ENCODE peak calls at places on chromosomes 11 and 22, in nine cellular contexts. One of them, this sample, is unnamed.

GRCh38 chr22:22892096-22893052 is 4.8 kb downstream of the IGLL5 start:
- DNase-seq in SK-N-SH: no peak
- DNase-seq in endothelial cell of umbilical vein: no peak
- DNase-seq in NB4: no peak
- DNase-seq in A549: no peak
- DNase-seq in WTC11: no peak
- DNase-seq in GM12878: no peak
- DNase-seq in H1: no peak
- DNase-seq in K562: no peak
- DNase-seq in this sample: no peak

GRCh38 chr11:12668166-12668565 is 6.1 kb upstream of the TEAD1 start:
- DNase-seq in SK-N-SH: no peak
- DNase-seq in endothelial cell of umbilical vein: no peak
- DNase-seq in NB4: no peak
- DNase-seq in A549: no peak
- DNase-seq in WTC11: no peak
- DNase-seq in GM12878: no peak
- DNase-seq in H1: no peak
- DNase-seq in K562: no peak
- DNase-seq in this sample: no peak

GRCh38 chr11:7673724-7674434 is 579 bp upstream of the CYB5R2 start:
- DNase-seq in SK-N-SH: peak
- DNase-seq in endothelial cell of umbilical vein: no peak
- DNase-seq in NB4: no peak
- DNase-seq in A549: no peak
- DNase-seq in WTC11: peak
- DNase-seq in GM12878: no peak
- DNase-seq in H1: no peak
- DNase-seq in K562: peak
- DNase-seq in this sample: peak

GRCh38 chr11:116427903-116428637 is 344.7 kb downstream of the BUD13 start:
- DNase-seq in SK-N-SH: peak
- DNase-seq in endothelial cell of umbilical vein: peak
- DNase-seq in NB4: no peak
- DNase-seq in A549: no peak
- DNase-seq in WTC11: no peak
- DNase-seq in GM12878: no peak
- DNase-seq in H1: no peak
- DNase-seq in K562: no peak
- DNase-seq in this sample: no peak

GRCh38 chr11:77407613-77408012 is 66.3 kb downstream of the PAK1 start:
- DNase-seq in SK-N-SH: peak
- DNase-seq in endothelial cell of umbilical vein: peak
- DNase-seq in NB4: peak
- DNase-seq in A549: peak
- DNase-seq in WTC11: no peak
- DNase-seq in GM12878: no peak
- DNase-seq in H1: no peak
- DNase-seq in K562: no peak
- DNase-seq in this sample: peak

GRCh38 chr11:47616726-47617416 is 22.7 kb upstream of the C1QTNF4 start:
- DNase-seq in SK-N-SH: no peak
- DNase-seq in endothelial cell of umbilical vein: peak
- DNase-seq in NB4: peak
- DNase-seq in A549: peak
- DNase-seq in WTC11: peak
- DNase-seq in GM12878: no peak
- DNase-seq in H1: no peak
- DNase-seq in K562: peak
- DNase-seq in this sample: peak

GRCh38 chr22:44441401-44442185 is 56.4 kb downstream of the RTL6 start:
- DNase-seq in SK-N-SH: no peak
- DNase-seq in endothelial cell of umbilical vein: no peak
- DNase-seq in NB4: no peak
- DNase-seq in A549: no peak
- DNase-seq in WTC11: no peak
- DNase-seq in GM12878: no peak
- DNase-seq in H1: no peak
- DNase-seq in K562: no peak
- DNase-seq in this sample: no peak

GRCh38 chr11:64715756-64716470 is 7.1 kb downstream of the NRXN2 start:
- DNase-seq in SK-N-SH: no peak
- DNase-seq in endothelial cell of umbilical vein: no peak
- DNase-seq in NB4: peak
- DNase-seq in A549: no peak
- DNase-seq in WTC11: no peak
- DNase-seq in GM12878: no peak
- DNase-seq in H1: no peak
- DNase-seq in K562: no peak
- DNase-seq in this sample: no peak

GRCh38 chr11:134632347-134633119 is 220.5 kb upstream of the B3GAT1 start:
- DNase-seq in SK-N-SH: no peak
- DNase-seq in endothelial cell of umbilical vein: no peak
- DNase-seq in NB4: no peak
- DNase-seq in A549: no peak
- DNase-seq in WTC11: no peak
- DNase-seq in GM12878: no peak
- DNase-seq in H1: no peak
- DNase-seq in K562: no peak
- DNase-seq in this sample: no peak

GRCh38 chr22:29716814-29717213 is 3.0 kb upstream of the CABP7 start:
- DNase-seq in SK-N-SH: no peak
- DNase-seq in endothelial cell of umbilical vein: peak
- DNase-seq in NB4: peak
- DNase-seq in A549: peak
- DNase-seq in WTC11: peak
- DNase-seq in GM12878: no peak
- DNase-seq in H1: no peak
- DNase-seq in K562: peak
- DNase-seq in this sample: peak

GRCh38 chr11:107102692-107103463 is 84.6 kb upstream of the GUCY1A2 start:
- DNase-seq in SK-N-SH: no peak
- DNase-seq in endothelial cell of umbilical vein: no peak
- DNase-seq in NB4: no peak
- DNase-seq in A549: peak
- DNase-seq in WTC11: no peak
- DNase-seq in GM12878: no peak
- DNase-seq in H1: no peak
- DNase-seq in K562: no peak
- DNase-seq in this sample: no peak

GRCh38 chr11:132206993-132207392 is 836.6 kb downstream of the NTM start:
- DNase-seq in SK-N-SH: no peak
- DNase-seq in endothelial cell of umbilical vein: no peak
- DNase-seq in NB4: no peak
- DNase-seq in A549: no peak
- DNase-seq in WTC11: no peak
- DNase-seq in GM12878: no peak
- DNase-seq in H1: no peak
- DNase-seq in K562: no peak
- DNase-seq in this sample: no peak

GRCh38 chr11:38543311-38543710 is 1945.3 kb upstream of the RAG2 start:
- DNase-seq in SK-N-SH: no peak
- DNase-seq in endothelial cell of umbilical vein: no peak
- DNase-seq in NB4: no peak
- DNase-seq in A549: no peak
- DNase-seq in WTC11: no peak
- DNase-seq in GM12878: no peak
- DNase-seq in H1: no peak
- DNase-seq in K562: no peak
- DNase-seq in this sample: no peak

GRCh38 chr11:46524201-46524600 is 69.6 kb downstream of the AMBRA1 start:
- DNase-seq in SK-N-SH: no peak
- DNase-seq in endothelial cell of umbilical vein: no peak
- DNase-seq in NB4: no peak
- DNase-seq in A549: no peak
- DNase-seq in WTC11: no peak
- DNase-seq in GM12878: no peak
- DNase-seq in H1: no peak
- DNase-seq in K562: no peak
- DNase-seq in this sample: no peak

GRCh38 chr11:16815047-16815767 is 76.8 kb downstream of the C11orf58 start:
- DNase-seq in SK-N-SH: no peak
- DNase-seq in endothelial cell of umbilical vein: no peak
- DNase-seq in NB4: peak
- DNase-seq in A549: no peak
- DNase-seq in WTC11: no peak
- DNase-seq in GM12878: no peak
- DNase-seq in H1: no peak
- DNase-seq in K562: no peak
- DNase-seq in this sample: no peak

GRCh38 chr11:55572548-55572947 is 620 bp downstream of the OR4C16 start:
- DNase-seq in SK-N-SH: no peak
- DNase-seq in endothelial cell of umbilical vein: no peak
- DNase-seq in NB4: no peak
- DNase-seq in A549: no peak
- DNase-seq in WTC11: no peak
- DNase-seq in GM12878: no peak
- DNase-seq in H1: no peak
- DNase-seq in K562: no peak
- DNase-seq in this sample: no peak

GRCh38 chr22:49551897-49552659 is 275.6 kb downstream of the BRD1 start:
- DNase-seq in SK-N-SH: no peak
- DNase-seq in endothelial cell of umbilical vein: no peak
- DNase-seq in NB4: no peak
- DNase-seq in A549: no peak
- DNase-seq in WTC11: no peak
- DNase-seq in GM12878: no peak
- DNase-seq in H1: no peak
- DNase-seq in K562: no peak
- DNase-seq in this sample: no peak

GRCh38 chr11:119479685-119480275 is 56.8 kb upstream of the THY1 start:
- DNase-seq in SK-N-SH: no peak
- DNase-seq in endothelial cell of umbilical vein: peak
- DNase-seq in NB4: peak
- DNase-seq in A549: peak
- DNase-seq in WTC11: peak
- DNase-seq in GM12878: no peak
- DNase-seq in H1: no peak
- DNase-seq in K562: peak
- DNase-seq in this sample: no peak

GRCh38 chr11:13644997-13645667 is 23.3 kb upstream of the FAR1 start:
- DNase-seq in SK-N-SH: no peak
- DNase-seq in endothelial cell of umbilical vein: peak
- DNase-seq in NB4: no peak
- DNase-seq in A549: no peak
- DNase-seq in WTC11: no peak
- DNase-seq in GM12878: no peak
- DNase-seq in H1: no peak
- DNase-seq in K562: no peak
- DNase-seq in this sample: no peak

GRCh38 chr11:119147604-119148333 is 1.1 kb upstream of the ABCG4 start:
- DNase-seq in SK-N-SH: no peak
- DNase-seq in endothelial cell of umbilical vein: no peak
- DNase-seq in NB4: peak
- DNase-seq in A549: no peak
- DNase-seq in WTC11: no peak
- DNase-seq in GM12878: no peak
- DNase-seq in H1: no peak
- DNase-seq in K562: no peak
- DNase-seq in this sample: no peak

GRCh38 chr11:130024356-130024755 is 21.7 kb upstream of the PRDM10 start:
- DNase-seq in SK-N-SH: no peak
- DNase-seq in endothelial cell of umbilical vein: peak
- DNase-seq in NB4: no peak
- DNase-seq in A549: no peak
- DNase-seq in WTC11: no peak
- DNase-seq in GM12878: no peak
- DNase-seq in H1: no peak
- DNase-seq in K562: no peak
- DNase-seq in this sample: no peak

GRCh38 chr22:44567846-44568493 is 69.9 kb upstream of the RTL6 start:
- DNase-seq in SK-N-SH: no peak
- DNase-seq in endothelial cell of umbilical vein: peak
- DNase-seq in NB4: peak
- DNase-seq in A549: peak
- DNase-seq in WTC11: peak
- DNase-seq in GM12878: no peak
- DNase-seq in H1: no peak
- DNase-seq in K562: no peak
- DNase-seq in this sample: peak

GRCh38 chr11:125378083-125378482 is 118.0 kb downstream of the FEZ1 start:
- DNase-seq in SK-N-SH: no peak
- DNase-seq in endothelial cell of umbilical vein: no peak
- DNase-seq in NB4: no peak
- DNase-seq in A549: no peak
- DNase-seq in WTC11: no peak
- DNase-seq in GM12878: no peak
- DNase-seq in H1: no peak
- DNase-seq in K562: no peak
- DNase-seq in this sample: no peak
- TF ChIP-seq MAX in SK-N-SH: no peak
- TF ChIP-seq MAX in endothelial cell of umbilical vein: no peak
- TF ChIP-seq MAX in NB4: no peak
- TF ChIP-seq MAX in A549: no peak
- TF ChIP-seq MAX in WTC11: no peak
- TF ChIP-seq MAX in GM12878: no peak
- TF ChIP-seq MAX in H1: no peak
- TF ChIP-seq MAX in K562: no peak
- TF ChIP-seq MAX in this sample: no peak

GRCh38 chr11:75734491-75735180 is 17.0 kb downstream of the MOGAT2 start:
- DNase-seq in SK-N-SH: no peak
- DNase-seq in endothelial cell of umbilical vein: no peak
- DNase-seq in NB4: peak
- DNase-seq in A549: no peak
- DNase-seq in WTC11: no peak
- DNase-seq in GM12878: no peak
- DNase-seq in H1: no peak
- DNase-seq in K562: no peak
- DNase-seq in this sample: no peak
- TF ChIP-seq MAX in SK-N-SH: no peak
- TF ChIP-seq MAX in endothelial cell of umbilical vein: no peak
- TF ChIP-seq MAX in NB4: no peak
- TF ChIP-seq MAX in A549: no peak
- TF ChIP-seq MAX in WTC11: no peak
- TF ChIP-seq MAX in GM12878: no peak
- TF ChIP-seq MAX in H1: no peak
- TF ChIP-seq MAX in K562: peak
- TF ChIP-seq MAX in this sample: no peak

GRCh38 chr22:27306771-27307170 is 494.8 kb downstream of the MN1 start:
- DNase-seq in SK-N-SH: no peak
- DNase-seq in endothelial cell of umbilical vein: no peak
- DNase-seq in NB4: no peak
- DNase-seq in A549: no peak
- DNase-seq in WTC11: no peak
- DNase-seq in GM12878: no peak
- DNase-seq in H1: no peak
- DNase-seq in K562: no peak
- DNase-seq in this sample: no peak
- TF ChIP-seq MAX in SK-N-SH: no peak
- TF ChIP-seq MAX in endothelial cell of umbilical vein: no peak
- TF ChIP-seq MAX in NB4: no peak
- TF ChIP-seq MAX in A549: no peak
- TF ChIP-seq MAX in WTC11: no peak
- TF ChIP-seq MAX in GM12878: no peak
- TF ChIP-seq MAX in H1: no peak
- TF ChIP-seq MAX in K562: no peak
- TF ChIP-seq MAX in this sample: no peak

DNA sequence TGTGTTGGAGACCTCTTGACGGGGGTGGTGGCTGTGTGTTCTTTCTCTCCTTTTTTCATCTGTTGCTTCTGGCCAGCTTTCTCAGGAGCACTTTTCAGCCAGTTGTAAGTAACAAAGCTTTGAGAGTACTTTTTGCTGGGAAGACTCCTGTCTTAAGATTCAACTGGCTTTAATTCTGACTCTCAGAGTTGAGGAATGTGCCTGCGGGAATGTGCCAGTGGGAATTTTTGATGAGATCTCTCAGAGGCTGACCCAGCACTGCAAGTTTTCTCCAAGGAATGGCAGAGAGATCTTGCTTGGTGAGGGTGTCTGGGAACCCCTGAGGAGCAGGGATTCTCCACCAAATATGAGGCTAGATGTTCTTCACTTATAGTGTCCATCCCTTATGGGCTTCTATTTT is 91.6 kb upstream of the OR9Q1 start:
- DNase-seq in SK-N-SH: no peak
- DNase-seq in endothelial cell of umbilical vein: no peak
- DNase-seq in NB4: no peak
- DNase-seq in A549: no peak
- DNase-seq in WTC11: no peak
- DNase-seq in GM12878: no peak
- DNase-seq in H1: no peak
- DNase-seq in K562: no peak
- DNase-seq in this sample: no peak
- TF ChIP-seq MAX in SK-N-SH: no peak
- TF ChIP-seq MAX in endothelial cell of umbilical vein: no peak
- TF ChIP-seq MAX in NB4: no peak
- TF ChIP-seq MAX in A549: no peak
- TF ChIP-seq MAX in WTC11: no peak
- TF ChIP-seq MAX in GM12878: no peak
- TF ChIP-seq MAX in H1: no peak
- TF ChIP-seq MAX in K562: no peak
- TF ChIP-seq MAX in this sample: no peak